ENCODE peak calls at places on chromosomes 1 and 21, in six cellular contexts. E, F, U, I, Y and B are unnamed samples.

GRCh38 chr1:167776151-167776550 is 54.4 kb downstream of the MPZL1 start:
- DNase-seq in E (peak; percentile 79), F (no peak), U (no peak), I (no peak), Y (no peak), B (no peak)

GRCh38 chr1:43994794-43995790 is 3.7 kb downstream of the CCDC24 start:
- DNase-seq in E (no peak), F (no peak), U (no peak), I (no peak), Y (peak; percentile 20), B (peak; percentile 90)

GRCh38 chr1:222046684-222047083 is 304.8 kb upstream of the DUSP10 start:
- DNase-seq in E (no peak), F (no peak), U (no peak), I (no peak), Y (no peak), B (no peak)

GRCh38 chr1:226682841-226683800 is 56.0 kb downstream of the ITPKB start:
- DNase-seq in E (no peak), F (peak; percentile 43), U (no peak), I (no peak), Y (no peak), B (no peak)

GRCh38 chr1:109399326-109399957 is 1.7 kb upstream of the SORT1 start:
- DNase-seq in E (peak; percentile 50), F (no peak), U (peak; percentile 56), I (no peak), Y (peak; percentile 72), B (peak; percentile 43)

GRCh38 chr1:181043025-181043880 is 9.5 kb downstream of the MR1 start:
- DNase-seq in E (no peak), F (no peak), U (no peak), I (no peak), Y (no peak), B (peak; percentile 32)

GRCh38 chr1:41418868-41419583 is 57.8 kb downstream of the FOXO6 start:
- DNase-seq in E (peak; percentile 89), F (no peak), U (peak; percentile 81), I (peak; percentile 93), Y (no peak), B (no peak)

GRCh38 chr1:116333171-116334014 is 39.7 kb upstream of the ATP1A1 start:
- DNase-seq in E (no peak), F (no peak), U (no peak), I (no peak), Y (no peak), B (no peak)

GRCh38 chr1:222606757-222607156 is 11.1 kb upstream of the MIA3 start:
- DNase-seq in E (no peak), F (no peak), U (no peak), I (no peak), Y (no peak), B (no peak)

GRCh38 chr1:192243721-192244120 is 73.1 kb upstream of the RGS21 start:
- DNase-seq in E (no peak), F (no peak), U (no peak), I (no peak), Y (no peak), B (no peak)

GRCh38 chr21:14259669-14260458 is 43.9 kb downstream of the RBM11 start:
- DNase-seq in E (peak; percentile 28), F (no peak), U (peak; percentile 10), I (no peak), Y (peak; percentile 66), B (peak; percentile 32)

GRCh38 chr1:241286486-241286885 is 70.5 kb downstream of the RGS7 start:
- DNase-seq in E (no peak), F (no peak), U (no peak), I (no peak), Y (no peak), B (no peak)

GRCh38 chr1:212161231-212161781 is 123.9 kb upstream of the PPP2R5A start:
- DNase-seq in E (peak; percentile 91), F (no peak), U (peak; percentile 13), I (no peak), Y (no peak), B (no peak)

GRCh38 chr1:85344256-85344694 is 67.8 kb upstream of the BCL10 start:
- DNase-seq in E (peak; percentile 74), F (no peak), U (no peak), I (no peak), Y (peak; percentile 58), B (peak; percentile 77)

GRCh38 chr21:29499734-29500343 is 201.1 kb downstream of the BACH1 start:
- DNase-seq in E (peak; percentile 13), F (no peak), U (peak; percentile 32), I (no peak), Y (no peak), B (peak; percentile 73)

GRCh38 chr1:222616535-222616934 is 1.4 kb upstream of the MIA3 start:
- DNase-seq in E (peak; percentile 70), F (no peak), U (no peak), I (no peak), Y (no peak), B (no peak)

GRCh38 chr1:2300004-2300771 is 72.1 kb downstream of the SKI start:
- DNase-seq in E (no peak), F (peak; percentile 78), U (no peak), I (no peak), Y (no peak), B (no peak)

GRCh38 chr1:234918216-234918841 is 210.3 kb downstream of the TOMM20 start:
- DNase-seq in E (peak; percentile 87), F (no peak), U (no peak), I (no peak), Y (no peak), B (peak; percentile 60)

GRCh38 chr1:161164901-161165620 is 1.2 kb upstream of the PPOX start:
- DNase-seq in E (no peak), F (no peak), U (no peak), I (no peak), Y (no peak), B (no peak)

GRCh38 chr1:184212649-184213314 is 161.3 kb downstream of the TSEN15 start:
- DNase-seq in E (peak; percentile 89), F (no peak), U (peak; percentile 56), I (no peak), Y (no peak), B (no peak)

GRCh38 chr1:6260961-6261614 is at the start of gene GPR153:
- DNase-seq in E (peak; percentile 36), F (no peak), U (no peak), I (no peak), Y (peak; percentile 77), B (peak; percentile 96)

GRCh38 chr1:7047866-7048265 is 262.6 kb downstream of the CAMTA1 start:
- DNase-seq in E (peak; percentile 36), F (no peak), U (no peak), I (no peak), Y (no peak), B (no peak)

GRCh38 chr1:10682449-10683365 is 113.7 kb downstream of the CASZ1 start:
- DNase-seq in E (no peak), F (no peak), U (no peak), I (no peak), Y (peak; percentile 26), B (no peak)

GRCh38 chr1:154886281-154887036 is 16.4 kb upstream of the KCNN3 start:
- DNase-seq in E (no peak), F (no peak), U (no peak), I (no peak), Y (no peak), B (no peak)

DNA sequence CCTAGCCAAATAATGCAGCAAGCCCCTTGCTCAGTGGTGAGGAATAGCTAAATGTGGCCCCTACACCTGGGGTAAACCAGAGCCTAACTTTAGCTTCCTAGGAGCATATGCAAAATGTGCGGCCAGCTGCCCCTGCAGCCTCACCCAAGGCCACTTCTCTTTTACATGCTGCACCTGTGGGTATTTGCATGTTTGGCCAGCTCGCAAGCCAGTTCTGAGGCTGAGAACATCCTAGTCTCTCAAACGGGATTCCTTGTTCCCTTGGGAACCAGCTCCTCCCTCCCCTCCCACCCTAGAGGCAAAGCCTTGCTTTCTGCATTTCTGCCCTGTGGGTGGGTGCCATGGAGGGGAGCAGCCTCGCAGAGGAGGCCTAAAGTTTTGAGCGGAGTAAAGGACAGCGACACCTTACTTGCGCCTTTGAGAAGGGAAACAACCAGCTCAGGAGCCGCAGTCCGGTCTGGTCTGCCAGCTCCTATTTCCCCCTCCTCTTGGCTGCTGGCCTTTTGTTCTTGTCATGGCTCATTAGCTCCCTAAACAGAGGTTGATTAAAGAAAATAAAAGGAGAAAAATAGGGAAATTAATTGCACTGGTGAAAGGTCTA is 68.5 kb downstream of the TEX35 start:
- DNase-seq in E (peak; percentile 5), F (no peak), U (no peak), I (no peak), Y (no peak), B (peak; percentile 56)
- H3K4me3 ChIP-seq in E (no peak overlapping the region), F (no peak overlapping the region), U (no peak overlapping the region), I (no peak overlapping the region), Y (no peak overlapping the region), B (no peak overlapping the region)

DNA sequence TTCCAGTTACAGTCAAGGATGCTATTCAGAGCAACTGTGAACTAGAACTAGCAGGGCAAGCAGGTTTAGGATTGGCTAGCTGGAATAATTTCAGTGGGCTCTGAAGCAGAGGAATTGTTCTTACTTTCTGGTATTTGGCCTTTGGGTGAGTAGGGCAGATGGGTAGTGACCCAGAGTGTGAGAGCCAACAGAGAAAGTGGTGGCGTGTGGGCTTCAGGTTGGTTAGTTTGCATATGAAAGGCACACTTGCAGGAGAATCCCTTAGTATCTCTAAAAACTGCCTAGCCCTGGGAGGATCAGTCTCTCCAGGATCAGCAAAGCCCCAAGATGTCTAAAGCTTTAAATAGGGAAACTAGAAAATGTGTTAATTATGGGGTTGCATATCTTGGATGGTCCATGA is 67.6 kb upstream of the LRRC8B start:
- DNase-seq in E (no peak), F (no peak), U (no peak), I (no peak), Y (no peak), B (peak; percentile 45)
- H3K27me3 ChIP-seq in E (no peaks in the 10 kb centered on the region), F (peaks cover 3% of the 10 kb centered on the region), U (no peaks in the 10 kb centered on the region), I (no peaks in the 10 kb centered on the region), Y (no peaks in the 10 kb centered on the region), B (no peaks in the 10 kb centered on the region)

DNA sequence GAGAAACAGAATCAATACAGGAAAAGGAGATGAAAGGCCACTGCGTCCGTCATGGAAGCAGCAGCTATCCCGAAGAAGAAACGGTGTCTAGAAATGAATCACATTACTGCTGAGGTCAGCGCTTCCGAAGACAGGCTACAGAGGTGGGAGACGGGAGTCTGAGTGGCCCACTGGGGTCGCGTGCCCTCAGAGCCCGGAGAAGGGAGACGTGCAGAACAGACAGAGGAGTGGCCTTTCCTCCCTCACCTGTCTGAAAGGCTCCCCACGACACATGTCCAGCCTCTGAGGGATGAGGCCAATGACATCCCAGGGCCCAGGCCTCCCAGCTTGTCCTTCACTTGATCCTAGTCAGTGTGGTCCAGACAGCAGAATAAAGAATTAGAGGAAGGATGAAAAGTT is 35.9 kb downstream of the VPS26C start:
- DNase-seq in E (no peak), F (no peak), U (no peak), I (no peak), Y (no peak), B (no peak)
- H3K4me3 ChIP-seq in E (no peak overlapping the region), F (no peak overlapping the region), U (no peak overlapping the region), I (no peak overlapping the region), Y (no peak overlapping the region), B (no peak overlapping the region)

GRCh38 chr21:45796003-45796402 is 152.5 kb downstream of the PCBP3 start:
- DNase-seq in E (no peak), F (no peak), U (no peak), I (no peak), Y (no peak), B (no peak)

GRCh38 chr21:45792682-45793383 is 149.3 kb downstream of the PCBP3 start:
- DNase-seq in E (no peak), F (no peak), U (no peak), I (no peak), Y (no peak), B (no peak)

GRCh38 chr21:45797338-45797737 is 153.8 kb downstream of the PCBP3 start:
- DNase-seq in E (no peak), F (no peak), U (no peak), I (no peak), Y (no peak), B (no peak)

GRCh38 chr21:45791562-45792418 is 148.3 kb downstream of the PCBP3 start:
- DNase-seq in E (no peak), F (no peak), U (no peak), I (no peak), Y (no peak), B (peak; percentile 40)

GRCh38 chr21:45794040-45794439 is 150.5 kb downstream of the PCBP3 start:
- DNase-seq in E (no peak), F (no peak), U (no peak), I (no peak), Y (no peak), B (no peak)
- H3K27me3 ChIP-seq in E (no peaks in the 10 kb centered on the region), F (no peaks in the 10 kb centered on the region), U (peaks cover 8% of the 10 kb centered on the region), I (no peaks in the 10 kb centered on the region), Y (no peaks in the 10 kb centered on the region), B (no peaks in the 10 kb centered on the region)